ENCODE peak calls at places on chromosomes 11 and 22, in four cellular contexts. A is IMR-90, T is H9, X is H1. U is an unnamed sample.

GRCh38 chr11:2769779-2770555 is 70.2 kb upstream of the KCNQ1OT1 start:
- DNase-seq in A (no peak), T (no peak), X (peak; percentile 14), U (no peak)

GRCh38 chr11:12503886-12504285 is 126.5 kb downstream of the PARVA start:
- DNase-seq in A (no peak), T (no peak), X (peak; percentile 34), U (no peak)

GRCh38 chr22:26853495-26853894 is 196.1 kb downstream of the MIAT start:
- DNase-seq in A (no peak), T (no peak), X (no peak), U (no peak)

GRCh38 chr11:77619576-77620198 is 17.9 kb downstream of the CLNS1A start:
- DNase-seq in A (peak; percentile 54), T (no peak), X (no peak), U (peak; percentile 71)

GRCh38 chr11:9672288-9672916 is 8.5 kb downstream of the SWAP70 start:
- DNase-seq in A (peak; percentile 54), T (no peak), X (no peak), U (no peak)

GRCh38 chr22:37726240-37726887 is 29.5 kb downstream of the TRIOBP start:
- DNase-seq in A (peak; percentile 55), T (no peak), X (no peak), U (no peak)

GRCh38 chr11:114685097-114685496 is 6.8 kb downstream of the NXPE2 start:
- DNase-seq in A (no peak), T (no peak), X (no peak), U (no peak)

GRCh38 chr11:114088836-114089235 is 29.3 kb downstream of the ZBTB16 start:
- DNase-seq in A (no peak), T (no peak), X (no peak), U (no peak)

GRCh38 chr11:15967166-15967565 is 389.2 kb downstream of the SOX6 start:
- DNase-seq in A (no peak), T (no peak), X (no peak), U (peak; percentile 61)

GRCh38 chr22:26949193-26949592 is 291.8 kb downstream of the MIAT start:
- DNase-seq in A (peak; percentile 19), T (no peak), X (no peak), U (peak; percentile 15)

GRCh38 chr11:45994421-45995341 is 72.2 kb downstream of the LARGE2 start:
- DNase-seq in A (peak; percentile 51), T (peak; percentile 60), X (no peak), U (peak; percentile 89)

GRCh38 chr11:36123353-36124220 is 165.6 kb downstream of the COMMD9 start:
- DNase-seq in A (no peak), T (no peak), X (no peak), U (no peak)

GRCh38 chr11:35083181-35084061 is 55.5 kb upstream of the CD44 start:
- DNase-seq in A (peak; percentile 98), T (peak; percentile 38), X (no peak), U (peak; percentile 98)

GRCh38 chr11:1499261-1499890 is 12.8 kb upstream of the MOB2 start:
- DNase-seq in A (no peak), T (no peak), X (no peak), U (no peak)

GRCh38 chr11:61820174-61820573 is 3.4 kb upstream of the FADS1 start:
- DNase-seq in A (peak; percentile 65), T (no peak), X (no peak), U (no peak)

GRCh38 chr11:36139767-36140166 is 149.5 kb downstream of the COMMD9 start:
- DNase-seq in A (peak; percentile 49), T (no peak), X (no peak), U (no peak)

GRCh38 chr11:124643605-124644425 is 21.2 kb downstream of the TBRG1 start:
- DNase-seq in A (peak; percentile 97), T (no peak), X (no peak), U (no peak)

GRCh38 chr22:20203142-20204099 is 52.6 kb upstream of the CCDC188 start:
- DNase-seq in A (peak; percentile 1), T (peak; percentile 72), X (peak; percentile 66), U (peak; percentile 95)

GRCh38 chr11:123362941-123363340 is 67.1 kb upstream of the GRAMD1B start:
- DNase-seq in A (no peak), T (no peak), X (no peak), U (no peak)

GRCh38 chr11:61193596-61193995 is 9.7 kb upstream of the PGA3 start:
- DNase-seq in A (no peak), T (peak; percentile 33), X (no peak), U (no peak)

GRCh38 chr11:60953781-60954180 is 1.8 kb upstream of the SLC15A3 start:
- DNase-seq in A (peak; percentile 44), T (no peak), X (no peak), U (peak; percentile 6)

GRCh38 chr11:92111291-92111690 is 113.3 kb upstream of the FAT3 start:
- DNase-seq in A (no peak), T (no peak), X (no peak), U (no peak)

GRCh38 chr11:69994810-69995209 is 83.3 kb upstream of the ANO1 start:
- DNase-seq in A (no peak), T (no peak), X (no peak), U (no peak)

GRCh38 chr22:48760481-48761238 is 1067.0 kb downstream of the BRD1 start:
- DNase-seq in A (no peak), T (peak; percentile 12), X (no peak), U (no peak)

GRCh38 chr11:96134622-96135021 is 208.4 kb downstream of the MAML2 start:
- DNase-seq in A (peak; percentile 44), T (no peak), X (no peak), U (peak; percentile 42)

GRCh38 chr11:76663461-76663760 is 7.1 kb downstream of the LRRC32 start:
- DNase-seq in A (no peak), T (no peak), X (no peak), U (no peak)

GRCh38 chr11:35951659-35952058 is 7.8 kb downstream of the LDLRAD3 start:
- DNase-seq in A (no peak), T (no peak), X (no peak), U (no peak)

GRCh38 chr22:41003041-41003440 is 51.9 kb downstream of the RBX1 start:
- DNase-seq in A (no peak), T (no peak), X (no peak), U (peak; percentile 33)

GRCh38 chr11:80255021-80255420 is 814.2 kb upstream of the TENM4 start:
- DNase-seq in A (no peak), T (no peak), X (no peak), U (peak; percentile 32)

GRCh38 chr11:57379732-57380131 is 1.2 kb downstream of the PRG3 start:
- DNase-seq in A (peak; percentile 24), T (peak; percentile 80), X (peak; percentile 83), U (peak; percentile 81)

GRCh38 chr11:121933694-121934093 is 182.3 kb downstream of the BLID start:
- DNase-seq in A (peak; percentile 87), T (no peak), X (no peak), U (no peak)

GRCh38 chr11:2347449-2347848 is 29.7 kb upstream of the CD81 start:
- DNase-seq in A (no peak), T (no peak), X (no peak), U (no peak)

DNA sequence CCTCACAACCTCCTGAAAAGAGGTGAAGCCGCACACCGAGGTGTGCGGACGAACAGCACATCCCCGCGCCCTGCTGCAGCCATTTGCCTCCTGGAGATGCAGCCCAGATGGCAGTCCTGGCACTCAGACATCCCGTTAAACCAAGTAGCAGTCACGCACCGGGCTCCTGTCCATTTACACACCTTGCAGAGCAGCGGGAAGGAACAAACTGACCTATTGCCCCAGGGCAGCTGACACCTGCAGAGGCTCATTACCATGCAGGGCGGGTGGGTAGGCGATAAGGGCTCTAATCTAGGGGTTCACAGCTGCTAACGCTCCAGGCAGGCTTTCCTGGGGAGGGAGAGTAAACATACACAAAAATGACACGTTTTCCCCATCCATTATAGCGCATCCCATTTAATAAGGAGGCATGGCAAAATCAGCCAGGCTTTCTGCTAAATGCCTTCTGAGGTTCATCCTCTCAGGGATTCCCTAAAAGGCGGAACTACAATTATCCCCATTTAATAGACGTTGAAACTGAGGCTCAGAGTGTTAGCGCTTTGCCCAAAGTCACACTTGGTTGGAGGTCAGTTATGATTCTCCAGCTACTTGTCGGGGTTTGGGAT is 788 bp upstream of the EHBP1L1 start:
- DNase-seq in A (no peak), T (no peak), X (no peak), U (peak; percentile 54)
- H3K4me1 ChIP-seq in A (peaks cover 33% of the 10 kb centered on the region), T (no peaks in the 10 kb centered on the region), X (peaks cover 31% of the 10 kb centered on the region), U (peaks cover 8% of the 10 kb centered on the region)

GRCh38 chr11:134537296-134537695 is 125.3 kb upstream of the B3GAT1 start:
- DNase-seq in A (no peak), T (peak; percentile 22), X (peak; percentile 31), U (no peak)

GRCh38 chr11:134537941-134538340 is 125.9 kb upstream of the B3GAT1 start:
- DNase-seq in A (no peak), T (peak; percentile 20), X (peak; percentile 20), U (no peak)

GRCh38 chr11:134536677-134537076 is 124.6 kb upstream of the B3GAT1 start:
- DNase-seq in A (no peak), T (no peak), X (peak; percentile 34), U (no peak)

GRCh38 chr11:134539285-134539684 is 127.2 kb upstream of the B3GAT1 start:
- DNase-seq in A (no peak), T (no peak), X (peak; percentile 20), U (no peak)

DNA sequence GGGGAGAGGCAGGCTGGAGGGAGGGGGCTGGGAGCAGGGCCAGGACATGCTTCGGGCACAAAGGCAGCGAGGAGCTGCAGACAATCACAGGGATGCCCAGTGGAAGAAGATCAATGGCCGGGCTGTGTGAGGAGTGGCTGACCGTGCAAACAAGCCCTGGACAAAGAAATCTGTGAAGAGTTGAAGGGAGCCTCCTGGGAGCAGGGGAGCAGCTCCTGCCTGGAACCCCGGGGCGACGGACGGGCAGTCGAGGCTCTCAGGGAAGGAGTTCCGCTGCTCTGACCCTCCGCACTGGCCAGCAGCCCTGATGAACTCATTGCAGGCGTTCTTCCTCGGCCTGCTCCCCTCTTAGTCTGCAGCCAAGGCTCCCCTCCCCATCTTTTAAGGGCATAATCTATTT is 126.8 kb upstream of the B3GAT1 start:
- DNase-seq in A (no peak), T (no peak), X (no peak), U (no peak)
- H4K5ac ChIP-seq in A (no peak overlapping the region), T (no peak overlapping the region), X (no peak overlapping the region), U (no peak overlapping the region)

DNA sequence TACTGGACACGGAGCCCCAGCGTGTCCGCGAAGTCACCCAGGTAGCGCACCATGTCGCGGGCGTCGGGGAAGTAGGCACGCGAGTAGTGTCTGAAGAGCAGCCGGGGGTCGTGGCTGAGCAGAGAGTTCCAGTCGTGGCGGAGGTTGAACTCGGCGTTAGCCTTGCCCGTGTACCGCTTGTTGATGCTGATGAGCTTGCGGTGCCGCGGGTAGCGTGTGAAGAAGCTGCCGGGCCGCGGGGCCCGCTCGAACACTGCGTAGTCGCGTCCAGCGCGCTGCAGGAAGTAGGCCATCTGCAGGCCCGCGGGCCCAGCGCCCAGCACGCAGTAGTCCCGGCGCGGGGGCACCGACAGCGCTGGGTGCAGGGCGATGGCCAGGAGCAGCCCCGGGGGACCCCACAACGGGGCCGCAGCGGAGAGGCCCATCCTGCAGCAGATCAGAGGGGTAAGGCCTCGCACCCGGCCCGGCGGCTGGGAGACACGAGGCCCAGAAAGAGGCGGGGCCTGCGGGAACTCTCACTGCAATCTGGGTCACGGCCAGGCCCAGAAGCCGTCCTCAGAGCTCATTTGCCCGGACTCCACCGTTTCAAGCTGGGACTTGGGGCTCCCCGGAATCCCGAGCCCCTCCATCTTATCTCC is 723 bp downstream of the FOXRED2 start:
- DNase-seq in A (no peak), T (peak; percentile 33), X (no peak), U (no peak)
- H3K4me1 ChIP-seq in A (no peaks in the 10 kb centered on the region), T (no peaks in the 10 kb centered on the region), X (no peaks in the 10 kb centered on the region), U (no peaks in the 10 kb centered on the region)

DNA sequence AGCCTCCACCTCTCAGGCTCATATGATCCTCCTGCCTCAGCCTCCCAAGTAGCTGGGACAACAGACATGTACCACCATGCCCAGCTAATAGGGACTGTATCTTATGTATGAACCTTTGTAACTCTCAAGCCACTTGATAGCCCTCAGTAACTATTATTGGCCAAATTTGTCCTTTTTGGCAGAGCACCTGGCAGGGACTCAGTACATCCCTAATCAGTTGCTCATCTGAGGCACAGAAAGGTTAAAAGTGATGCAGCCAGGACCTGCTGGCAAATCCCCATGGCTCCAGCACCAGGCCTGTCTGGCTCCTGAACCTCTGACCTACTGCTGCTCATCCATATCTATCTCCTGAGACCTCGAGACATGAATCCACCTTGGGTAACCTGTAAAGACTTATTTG is 21.1 kb upstream of the XBP1 start:
- DNase-seq in A (no peak), T (no peak), X (no peak), U (no peak)
- H4K5ac ChIP-seq in A (no peak overlapping the region), T (no peak overlapping the region), X (no peak overlapping the region), U (no peak overlapping the region)

U was measured in mesendoderm.